ENCODE peak calls at places on chromosomes 4 and X, in nine cellular contexts. C is CD8-positive, alpha-beta T cell; B is mucosa of descending colon; V is CD4-positive, alpha-beta T cell; T is IMR-90; K is fibroblast of lung; F is fibroblast of mammary gland; R is type B pancreatic cell; L is lower lobe of right lung. Z is an unnamed sample.

GRCh38 chr4:174521800-174522182 is 497 bp downstream of the HPGD start:
- DNase-seq in C (peak), B (peak), V (no peak), T (no peak), K (no peak), F (no peak), R (no peak), L (peak), Z (no peak)

GRCh38 chr4:42881262-42881661 is 11.3 kb upstream of the GRXCR1 start:
- DNase-seq in C (no peak), B (no peak), V (no peak), T (no peak), K (no peak), F (no peak), R (no peak), L (no peak), Z (no peak)

GRCh38 chr4:176448761-176449160 is 129.0 kb downstream of the SPCS3 start:
- DNase-seq in C (no peak), B (no peak), V (no peak), T (no peak), K (no peak), F (no peak), R (no peak), L (no peak), Z (no peak)

GRCh38 chr4:151325320-151326246 is at the start of gene SH3D19:
- DNase-seq in C (no peak), B (peak), V (no peak), T (peak), K (peak), F (peak), R (peak), L (peak), Z (peak)

GRCh38 chr4:865121-865465 is 39.2 kb upstream of the CPLX1 start:
- DNase-seq in C (no peak), B (no peak), V (no peak), T (no peak), K (no peak), F (no peak), R (no peak), L (no peak), Z (no peak)

GRCh38 chr4:25568788-25569231 is 86.8 kb upstream of the SLC34A2 start:
- DNase-seq in C (no peak), B (peak), V (no peak), T (no peak), K (no peak), F (no peak), R (no peak), L (no peak), Z (no peak)

GRCh38 chr4:102387552-102388150 is 42.4 kb upstream of the SLC39A8 start:
- DNase-seq in C (no peak), B (no peak), V (no peak), T (no peak), K (peak), F (peak), R (no peak), L (no peak), Z (no peak)

GRCh38 chr4:151099226-151099975 is at the start of gene RPS3A:
- DNase-seq in C (peak), B (peak), V (peak), T (peak), K (peak), F (peak), R (peak), L (peak), Z (peak)

GRCh38 chrX:132023896-132024386 is 839 bp downstream of the STK26 start:
- DNase-seq in C (peak), B (peak), V (peak), T (no peak), K (no peak), F (peak), R (no peak), L (peak), Z (no peak)

GRCh38 chr4:73104695-73105094 is 35.2 kb upstream of the COX18 start:
- DNase-seq in C (no peak), B (no peak), V (no peak), T (no peak), K (no peak), F (no peak), R (no peak), L (no peak), Z (no peak)

GRCh38 chrX:123648028-123648810 is 84.6 kb downstream of the THOC2 start:
- DNase-seq in C (peak), B (peak), V (peak), T (peak), K (peak), F (peak), R (no peak), L (peak), Z (peak)

GRCh38 chrX:31832263-31832662 is 760.4 kb upstream of the FTHL17 start:
- DNase-seq in C (no peak), B (no peak), V (no peak), T (no peak), K (peak), F (no peak), R (no peak), L (no peak), Z (no peak)

GRCh38 chrX:13937370-13938052 is 92.2 kb downstream of the GEMIN8 start:
- DNase-seq in C (no peak), B (no peak), V (no peak), T (peak), K (peak), F (peak), R (no peak), L (no peak), Z (no peak)

GRCh38 chr4:6280365-6280996 is 10.8 kb downstream of the WFS1 start:
- DNase-seq in C (no peak), B (no peak), V (no peak), T (no peak), K (no peak), F (no peak), R (no peak), L (no peak), Z (no peak)

GRCh38 chrX:1435241-1435900 is 17.3 kb downstream of the ASMTL start:
- DNase-seq in C (no peak), B (no peak), V (no peak), T (no peak), K (no peak), F (no peak), R (no peak), L (peak), Z (no peak)

GRCh38 chrX:54064564-54064963 is 20.3 kb upstream of the PHF8 start:
- DNase-seq in C (no peak), B (no peak), V (no peak), T (no peak), K (no peak), F (no peak), R (no peak), L (no peak), Z (no peak)

GRCh38 chr4:55553442-55553841 is 6.7 kb upstream of the CLOCK start:
- DNase-seq in C (no peak), B (peak), V (no peak), T (no peak), K (peak), F (peak), R (no peak), L (no peak), Z (no peak)

GRCh38 chrX:36898301-36898700 is 109.9 kb upstream of the FAM47C start:
- DNase-seq in C (no peak), B (no peak), V (no peak), T (peak), K (no peak), F (peak), R (no peak), L (no peak), Z (no peak)

GRCh38 chr4:122796801-122797404 is 29.7 kb upstream of the FGF2 start:
- DNase-seq in C (no peak), B (no peak), V (no peak), T (peak), K (peak), F (no peak), R (no peak), L (no peak), Z (no peak)

GRCh38 chrX:66994729-66995128 is 355.9 kb upstream of the EDA2R start:
- DNase-seq in C (no peak), B (no peak), V (no peak), T (no peak), K (no peak), F (no peak), R (no peak), L (no peak), Z (no peak)

GRCh38 chrX:103687073-103687695 is 685 bp upstream of the MORF4L2 start:
- DNase-seq in C (peak), B (peak), V (peak), T (peak), K (peak), F (no peak), R (peak), L (peak), Z (peak)

GRCh38 chrX:112849010-112849409 is 8.4 kb upstream of the AMOT start:
- DNase-seq in C (no peak), B (no peak), V (no peak), T (peak), K (no peak), F (peak), R (no peak), L (no peak), Z (no peak)

DNA sequence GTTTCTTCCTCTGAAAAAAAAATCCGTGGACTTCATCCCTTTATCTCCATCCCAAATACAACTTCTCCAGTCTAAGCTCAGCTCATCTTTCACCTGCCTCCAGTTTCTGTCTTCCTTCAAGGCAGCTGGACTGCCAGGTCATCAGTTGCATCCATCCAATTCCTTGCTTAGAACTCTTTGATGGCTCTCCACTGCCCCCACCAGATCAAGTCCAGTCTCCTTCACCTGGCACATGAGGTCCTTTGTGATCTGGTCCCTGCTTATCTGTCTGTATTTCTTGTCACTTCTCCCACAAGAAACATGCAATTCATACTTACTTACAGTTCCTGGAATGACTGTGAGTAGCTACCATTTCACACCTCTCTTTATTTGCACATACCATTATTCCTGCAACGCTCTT is 33.8 kb downstream of the OTUD6A start:
- DNase-seq in C (no peak), B (peak), V (no peak), T (peak), K (no peak), F (peak), R (no peak), L (no peak), Z (no peak)
- TF ChIP-seq CTCF in C (no peak), B (no peak), V (no peak), T (peak), K (peak), F (peak), R (no peak), L (no peak), Z (peak)

DNA sequence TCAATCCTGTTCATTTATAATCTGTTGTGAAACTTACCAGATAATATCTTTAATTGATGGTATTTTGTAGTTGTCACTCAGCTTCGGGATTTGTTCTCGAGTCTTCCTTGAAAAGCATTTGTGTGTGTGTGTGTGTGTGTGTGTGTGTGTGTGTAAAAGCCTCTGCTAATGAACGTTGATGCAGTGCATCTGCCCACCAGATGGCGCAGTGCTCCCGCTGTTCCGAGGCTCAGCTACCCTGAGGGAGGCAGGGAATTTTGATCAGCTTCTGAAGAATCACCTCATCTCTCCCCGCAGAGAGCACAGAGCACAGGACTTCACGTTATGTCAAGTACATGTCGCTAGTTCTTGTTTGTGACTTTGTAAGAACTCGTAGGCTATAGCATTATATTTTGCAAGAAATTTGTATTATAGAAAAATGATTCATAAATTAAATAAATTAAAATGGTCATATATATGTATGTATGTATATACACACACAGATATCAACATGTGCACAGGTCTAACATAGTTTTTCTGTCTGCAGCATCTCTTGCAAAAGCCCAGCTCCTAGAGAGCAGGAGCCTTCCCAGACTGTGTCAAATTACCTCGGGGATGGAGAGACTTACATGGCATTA is 316.7 kb upstream of the IGFBP7 start:
- DNase-seq in C (no peak), B (peak), V (no peak), T (peak), K (peak), F (peak), R (peak), L (peak), Z (peak)
- TF ChIP-seq CTCF in C (no peak), B (peak), V (no peak), T (peak), K (peak), F (peak), R (peak), L (peak), Z (peak)

DNA sequence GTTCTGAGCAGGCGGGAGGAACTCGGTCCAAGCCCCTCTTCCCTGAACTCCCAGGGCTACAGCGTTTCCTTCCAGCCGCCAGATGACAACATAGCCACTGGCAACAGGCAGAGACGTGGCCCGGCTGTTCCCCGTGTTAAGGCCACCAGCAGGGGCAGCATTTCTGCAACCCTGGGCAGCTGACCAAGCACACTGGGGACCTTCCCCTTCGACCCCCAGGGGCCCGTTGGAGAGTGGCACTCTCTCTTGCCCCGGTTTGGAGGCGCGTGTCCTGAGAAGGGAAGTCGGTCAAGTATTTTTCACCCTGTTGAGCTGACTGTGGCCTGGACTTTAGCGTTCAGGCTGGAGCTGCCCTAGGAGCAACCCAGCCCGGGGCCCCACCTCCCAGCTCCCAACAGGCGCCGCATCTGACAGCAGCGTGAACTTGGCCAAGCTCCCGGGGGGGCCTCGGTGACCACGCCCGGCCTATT is 37.6 kb downstream of the ZBTB49 start:
- DNase-seq in C (no peak), B (peak), V (no peak), T (no peak), K (no peak), F (peak), R (no peak), L (peak), Z (peak)
- TF ChIP-seq CTCF in C (no peak), B (no peak), V (no peak), T (peak), K (peak), F (peak), R (peak), L (peak), Z (peak)

DNA sequence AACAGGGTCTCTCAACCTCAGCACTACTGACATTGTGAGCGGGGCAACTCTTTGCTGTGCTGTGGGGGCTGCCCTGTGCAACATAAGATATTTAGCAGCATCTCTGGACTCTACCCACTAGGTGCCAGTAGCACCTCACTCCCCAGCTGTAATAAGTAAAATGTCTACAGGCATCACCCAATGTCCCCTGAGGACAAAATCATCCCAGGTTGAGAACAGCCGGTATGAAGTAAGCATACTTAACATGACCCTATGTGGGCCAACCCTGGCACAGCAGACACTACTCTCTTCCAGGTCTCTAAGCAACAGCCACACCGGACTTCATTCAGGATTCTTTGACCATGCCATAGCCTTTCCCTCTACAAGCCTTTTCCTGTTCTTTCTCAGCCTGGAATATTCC is 10.5 kb upstream of the MGST2 start:
- DNase-seq in C (no peak), B (no peak), V (no peak), T (peak), K (peak), F (peak), R (no peak), L (no peak), Z (no peak)
- TF ChIP-seq CTCF in C (no peak), B (no peak), V (peak), T (peak), K (peak), F (peak), R (peak), L (peak), Z (peak)

GRCh38 chr4:125526420-125526819 is 211.7 kb downstream of the FAT4 start:
- DNase-seq in C (no peak), B (no peak), V (no peak), T (no peak), K (no peak), F (peak), R (no peak), L (no peak), Z (no peak)
- TF ChIP-seq CTCF in C (no peak), B (no peak), V (no peak), T (no peak), K (no peak), F (peak), R (peak), L (no peak), Z (peak)

GRCh38 chrX:101206471-101206870 is 13.1 kb upstream of the DRP2 start:
- DNase-seq in C (no peak), B (peak), V (no peak), T (peak), K (peak), F (peak), R (no peak), L (no peak), Z (no peak)
- TF ChIP-seq CTCF in C (no peak), B (no peak), V (peak), T (peak), K (peak), F (peak), R (peak), L (peak), Z (peak)

GRCh38 chr4:154590329-154591006 is at the start of gene FGA:
- DNase-seq in C (no peak), B (peak), V (no peak), T (no peak), K (no peak), F (no peak), R (no peak), L (no peak), Z (no peak)

GRCh38 chr4:154586296-154587033 is 4.1 kb downstream of the FGA start:
- DNase-seq in C (no peak), B (no peak), V (no peak), T (no peak), K (no peak), F (no peak), R (no peak), L (no peak), Z (no peak)

GRCh38 chr4:154589296-154590197 is 995 bp downstream of the FGA start:
- DNase-seq in C (no peak), B (no peak), V (no peak), T (no peak), K (no peak), F (no peak), R (no peak), L (no peak), Z (no peak)

GRCh38 chr4:154585369-154586018 is 5.0 kb downstream of the FGA start:
- DNase-seq in C (no peak), B (no peak), V (no peak), T (no peak), K (no peak), F (no peak), R (no peak), L (no peak), Z (no peak)

GRCh38 chr4:154588198-154588597 is 2.3 kb downstream of the FGA start:
- DNase-seq in C (no peak), B (no peak), V (no peak), T (no peak), K (no peak), F (no peak), R (no peak), L (no peak), Z (no peak)
- TF ChIP-seq CTCF in C (no peak), B (no peak), V (no peak), T (no peak), K (no peak), F (no peak), R (no peak), L (no peak), Z (no peak)

GRCh38 chrX:140701480-140701879 is 8.1 kb upstream of the LINC00632 start:
- DNase-seq in C (no peak), B (peak), V (no peak), T (peak), K (peak), F (peak), R (no peak), L (no peak), Z (no peak)

DNA sequence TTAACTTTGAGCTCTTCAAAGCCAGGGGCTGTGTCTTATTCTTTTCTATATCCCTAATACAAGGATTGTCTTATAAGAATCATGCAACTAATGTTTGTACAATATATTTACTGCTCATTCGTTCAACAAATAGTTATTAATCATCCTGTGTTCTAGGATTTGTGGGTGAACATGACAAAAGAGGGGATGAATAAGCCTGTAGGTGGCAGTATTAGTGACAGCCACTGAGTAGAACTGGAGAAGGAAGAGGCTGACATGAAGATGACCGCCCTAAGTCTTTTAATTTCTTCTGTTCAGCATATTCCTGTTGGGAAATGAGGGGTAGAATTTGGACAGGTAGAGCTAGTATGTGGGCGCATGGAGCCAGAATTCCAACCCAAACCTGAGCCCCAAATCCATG is 11.9 kb upstream of the LINC00632 start:
- DNase-seq in C (no peak), B (no peak), V (no peak), T (no peak), K (no peak), F (no peak), R (no peak), L (no peak), Z (no peak)
- TF ChIP-seq CTCF in C (no peak), B (no peak), V (no peak), T (no peak), K (no peak), F (no peak), R (peak), L (no peak), Z (peak)

GRCh38 chrX:74467656-74468055 is 46.4 kb downstream of the SLC16A2 start:
- DNase-seq in C (no peak), B (no peak), V (no peak), T (no peak), K (peak), F (no peak), R (no peak), L (no peak), Z (no peak)

GRCh38 chrX:74461384-74461783 is 40.1 kb downstream of the SLC16A2 start:
- DNase-seq in C (no peak), B (no peak), V (no peak), T (no peak), K (no peak), F (no peak), R (no peak), L (no peak), Z (no peak)

GRCh38 chrX:74464722-74465121 is 43.4 kb downstream of the SLC16A2 start:
- DNase-seq in C (no peak), B (no peak), V (no peak), T (no peak), K (no peak), F (no peak), R (no peak), L (no peak), Z (no peak)

GRCh38 chrX:74465424-74465823 is 44.1 kb downstream of the SLC16A2 start:
- DNase-seq in C (no peak), B (no peak), V (no peak), T (peak), K (no peak), F (peak), R (no peak), L (no peak), Z (no peak)
- TF ChIP-seq CTCF in C (no peak), B (no peak), V (no peak), T (peak), K (peak), F (peak), R (no peak), L (no peak), Z (no peak)

GRCh38 chrX:120446503-120446902 is 22.6 kb downstream of the LAMP2 start:
- DNase-seq in C (no peak), B (no peak), V (no peak), T (peak), K (peak), F (peak), R (no peak), L (no peak), Z (no peak)
- TF ChIP-seq CTCF in C (no peak), B (no peak), V (no peak), T (no peak), K (peak), F (peak), R (no peak), L (no peak), Z (no peak)

Z was measured in progenitor cell of endocrine pancreas.